ENCODE peak calls at places on chromosome 21, in four cellular contexts. One of them, this sample, is unnamed.

GRCh38 chr21:29145354-29145782 is 14.9 kb downstream of the MAP3K7CL start:
- DNase-seq in IMR-90: peak
- DNase-seq in fibroblast of lung: peak
- DNase-seq in B cell: no peak
- DNase-seq in this sample: peak

GRCh38 chr21:24290151-24290833 is 1317.0 kb downstream of the MRPL39 start:
- DNase-seq in fibroblast of lung: no peak
- DNase-seq in B cell: no peak
- DNase-seq in IMR-90: no peak
- DNase-seq in this sample: no peak

GRCh38 chr21:42080788-42081083 is 9.6 kb downstream of the UMODL1 start:
- DNase-seq in B cell: no peak
- DNase-seq in fibroblast of lung: peak
- DNase-seq in IMR-90: peak
- DNase-seq in this sample: peak

GRCh38 chr21:40846566-40847411 is at the start of gene DSCAM:
- DNase-seq in fibroblast of lung: peak
- DNase-seq in IMR-90: no peak
- DNase-seq in B cell: no peak
- DNase-seq in this sample: no peak

GRCh38 chr21:28227881-28228623 is 764.6 kb downstream of the LTN1 start:
- DNase-seq in B cell: no peak
- DNase-seq in IMR-90: peak
- DNase-seq in fibroblast of lung: no peak
- DNase-seq in this sample: peak

GRCh38 chr21:20968391-20968790 is 29.8 kb upstream of the NCAM2 start:
- DNase-seq in B cell: no peak
- DNase-seq in fibroblast of lung: no peak
- DNase-seq in IMR-90: no peak
- DNase-seq in this sample: peak

GRCh38 chr21:33491373-33492102 is at the start of gene DNAJC28:
- DNase-seq in fibroblast of lung: peak
- DNase-seq in B cell: peak
- DNase-seq in IMR-90: peak
- DNase-seq in this sample: peak

GRCh38 chr21:29904359-29905282 is 35.2 kb downstream of the GRIK1 start:
- DNase-seq in fibroblast of lung: peak
- DNase-seq in IMR-90: no peak
- DNase-seq in B cell: no peak
- DNase-seq in this sample: peak

GRCh38 chr21:39385299-39386145 is 36.6 kb upstream of the HMGN1 start:
- DNase-seq in fibroblast of lung: peak
- DNase-seq in B cell: peak
- DNase-seq in IMR-90: peak
- DNase-seq in this sample: peak

GRCh38 chr21:33362044-33362555 is 37.3 kb downstream of the IFNAR1 start:
- DNase-seq in fibroblast of lung: no peak
- DNase-seq in B cell: peak
- DNase-seq in IMR-90: no peak
- DNase-seq in this sample: no peak

GRCh38 chr21:15706686-15707085 is 23.1 kb upstream of the USP25 start:
- DNase-seq in B cell: no peak
- DNase-seq in IMR-90: peak
- DNase-seq in fibroblast of lung: peak
- DNase-seq in this sample: peak

GRCh38 chr21:28632718-28633408 is 359.8 kb downstream of the LTN1 start:
- DNase-seq in B cell: no peak
- DNase-seq in IMR-90: peak
- DNase-seq in fibroblast of lung: peak
- DNase-seq in this sample: peak

GRCh38 chr21:33236799-33237198 is 7.1 kb downstream of the IFNAR2 start:
- DNase-seq in fibroblast of lung: peak
- DNase-seq in B cell: no peak
- DNase-seq in IMR-90: no peak
- DNase-seq in this sample: no peak

GRCh38 chr21:28521932-28522826 is 470.5 kb downstream of the LTN1 start:
- DNase-seq in IMR-90: peak
- DNase-seq in fibroblast of lung: peak
- DNase-seq in B cell: no peak
- DNase-seq in this sample: peak

GRCh38 chr21:41437754-41438153 is 11.7 kb downstream of the MX1 start:
- DNase-seq in B cell: no peak
- DNase-seq in IMR-90: no peak
- DNase-seq in fibroblast of lung: no peak
- DNase-seq in this sample: no peak

GRCh38 chr21:15592271-15592860 is 137.4 kb upstream of the USP25 start:
- DNase-seq in B cell: peak
- DNase-seq in fibroblast of lung: peak
- DNase-seq in IMR-90: peak
- DNase-seq in this sample: peak

DNA sequence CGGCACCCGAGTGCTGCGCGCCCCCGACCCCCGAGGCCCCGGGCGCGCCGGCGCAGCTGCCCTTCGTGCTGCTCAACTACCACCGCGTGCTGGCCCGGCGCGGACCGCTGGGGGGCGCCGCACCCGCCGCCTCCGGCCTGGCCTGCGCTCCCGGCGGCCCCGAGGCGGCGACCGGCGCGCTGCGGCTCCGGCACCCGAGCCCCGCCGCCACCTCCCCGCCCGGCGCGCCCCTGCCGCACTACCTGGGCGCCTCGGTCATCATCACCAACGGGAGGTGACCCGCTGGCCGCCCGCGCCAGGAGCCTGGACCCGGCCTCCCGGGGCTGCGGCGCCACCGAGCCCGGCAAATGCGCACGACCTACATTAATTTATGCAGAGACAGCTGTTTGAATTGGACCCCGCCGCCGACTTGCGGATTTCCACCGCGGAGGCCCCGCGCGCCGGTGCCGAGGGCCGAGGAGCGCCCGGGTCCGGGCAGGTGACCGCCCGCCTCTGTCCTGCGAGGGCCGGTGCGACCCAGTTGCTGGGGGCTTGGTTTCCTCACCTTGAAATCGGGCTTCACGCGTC is 49.0 kb downstream of the SIM2 start:
- DNase-seq in fibroblast of lung: peak
- DNase-seq in B cell: no peak
- DNase-seq in IMR-90: peak
- DNase-seq in this sample: no peak
- TF ChIP-seq CTCF in fibroblast of lung: no peak
- TF ChIP-seq CTCF in B cell: no peak
- TF ChIP-seq CTCF in IMR-90: peak
- TF ChIP-seq CTCF in this sample: no peak

DNA sequence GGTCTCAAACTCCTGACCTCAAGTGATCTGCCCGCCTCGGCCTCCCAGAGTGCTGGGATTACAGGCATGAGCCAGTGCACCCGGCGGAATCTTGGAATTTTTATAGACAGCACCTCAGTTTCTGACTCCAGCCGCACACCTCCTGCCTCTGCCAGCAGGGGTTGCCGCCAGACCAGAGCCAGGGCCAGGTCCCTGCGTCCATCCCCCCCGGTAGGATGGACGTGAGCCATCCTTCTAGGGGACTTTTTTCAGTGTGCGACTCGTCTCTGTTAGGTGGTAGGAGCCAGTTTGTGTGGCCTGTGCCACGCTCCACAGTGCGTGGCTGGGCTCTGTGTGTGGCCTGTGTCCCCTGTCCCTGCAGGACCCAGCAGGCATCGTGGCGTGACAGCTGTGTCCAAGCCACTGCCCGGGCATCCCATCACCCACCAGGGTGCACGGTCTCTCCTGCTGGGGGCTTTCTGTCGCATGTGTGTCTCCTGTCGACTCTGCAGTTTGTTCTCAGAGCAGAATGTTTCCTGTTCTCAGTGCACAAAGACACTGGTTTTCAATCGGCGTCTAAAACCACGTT is 15.6 kb downstream of the CSTB start:
- DNase-seq in IMR-90: no peak
- DNase-seq in fibroblast of lung: no peak
- DNase-seq in B cell: no peak
- DNase-seq in this sample: no peak
- TF ChIP-seq CTCF in IMR-90: no peak
- TF ChIP-seq CTCF in fibroblast of lung: no peak
- TF ChIP-seq CTCF in B cell: no peak
- TF ChIP-seq CTCF in this sample: no peak

GRCh38 chr21:45304945-45305344 is 17.2 kb upstream of the POFUT2 start:
- DNase-seq in B cell: no peak
- DNase-seq in IMR-90: no peak
- DNase-seq in fibroblast of lung: peak
- DNase-seq in this sample: no peak

GRCh38 chr21:45305831-45306230 is 18.1 kb upstream of the POFUT2 start:
- DNase-seq in IMR-90: no peak
- DNase-seq in fibroblast of lung: peak
- DNase-seq in B cell: no peak
- DNase-seq in this sample: no peak

GRCh38 chr21:45308211-45309068 is 20.7 kb upstream of the POFUT2 start:
- DNase-seq in B cell: no peak
- DNase-seq in IMR-90: peak
- DNase-seq in fibroblast of lung: peak
- DNase-seq in this sample: peak

GRCh38 chr21:45306832-45307571 is 19.3 kb upstream of the POFUT2 start:
- DNase-seq in B cell: no peak
- DNase-seq in fibroblast of lung: peak
- DNase-seq in IMR-90: peak
- DNase-seq in this sample: peak

DNA sequence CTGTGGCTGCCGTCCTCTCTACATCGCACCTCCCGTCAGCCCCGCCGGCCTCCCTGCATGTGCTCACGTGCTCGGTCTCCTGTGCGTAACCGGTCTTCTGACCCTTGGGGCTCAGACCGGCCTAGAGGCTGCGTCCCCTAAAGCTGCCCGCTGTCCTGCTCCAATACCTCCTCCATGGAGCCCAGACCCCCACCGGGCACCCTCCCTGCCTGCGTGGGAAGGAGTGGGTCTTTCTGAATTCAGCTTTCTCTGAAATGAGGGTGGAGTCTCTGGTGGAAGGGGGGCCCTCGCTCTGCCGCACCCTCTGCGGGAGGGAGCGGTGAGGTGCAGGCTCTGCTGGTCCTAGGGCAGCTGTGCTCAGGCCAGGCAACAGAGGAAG is 18.7 kb upstream of the POFUT2 start:
- DNase-seq in B cell: no peak
- DNase-seq in IMR-90: no peak
- DNase-seq in fibroblast of lung: no peak
- DNase-seq in this sample: no peak
- TF ChIP-seq CTCF in B cell: no peak
- TF ChIP-seq CTCF in IMR-90: no peak
- TF ChIP-seq CTCF in fibroblast of lung: no peak
- TF ChIP-seq CTCF in this sample: no peak

GRCh38 chr21:34958040-34958439 is 91.1 kb downstream of the RUNX1 start:
- DNase-seq in fibroblast of lung: no peak
- DNase-seq in B cell: no peak
- DNase-seq in IMR-90: no peak
- DNase-seq in this sample: no peak

GRCh38 chr21:34960672-34961071 is 88.4 kb downstream of the RUNX1 start:
- DNase-seq in fibroblast of lung: no peak
- DNase-seq in B cell: no peak
- DNase-seq in IMR-90: no peak
- DNase-seq in this sample: no peak

GRCh38 chr21:34962136-34962535 is 87.0 kb downstream of the RUNX1 start:
- DNase-seq in fibroblast of lung: no peak
- DNase-seq in B cell: no peak
- DNase-seq in IMR-90: no peak
- DNase-seq in this sample: no peak

GRCh38 chr21:34956416-34957316 is 92.4 kb downstream of the RUNX1 start:
- DNase-seq in IMR-90: no peak
- DNase-seq in B cell: no peak
- DNase-seq in fibroblast of lung: no peak
- DNase-seq in this sample: no peak

GRCh38 chr21:34959607-34960006 is 89.5 kb downstream of the RUNX1 start:
- DNase-seq in IMR-90: no peak
- DNase-seq in fibroblast of lung: no peak
- DNase-seq in B cell: no peak
- DNase-seq in this sample: no peak
- TF ChIP-seq CTCF in IMR-90: no peak
- TF ChIP-seq CTCF in fibroblast of lung: no peak
- TF ChIP-seq CTCF in B cell: no peak
- TF ChIP-seq CTCF in this sample: no peak

DNA sequence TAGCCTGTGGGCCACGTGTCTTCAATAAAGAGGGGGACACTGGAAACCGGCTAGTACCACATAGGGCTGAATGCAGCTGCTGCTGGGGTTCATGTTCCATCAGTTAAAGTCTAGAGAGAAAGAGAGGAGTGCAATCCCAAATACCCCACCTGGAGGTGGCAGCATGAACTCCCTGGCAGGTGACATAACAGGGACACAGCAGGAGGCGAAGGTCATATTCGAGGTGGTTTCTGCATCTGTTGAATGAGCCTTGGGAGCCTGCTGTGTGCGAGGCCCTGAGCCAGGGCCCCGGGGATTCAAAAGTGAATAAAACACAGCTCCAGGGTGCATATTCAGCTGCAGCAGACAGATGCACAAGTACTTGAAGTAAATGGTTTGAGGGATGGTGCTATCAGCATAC is 456.9 kb downstream of the SETD4 start:
- DNase-seq in IMR-90: no peak
- DNase-seq in fibroblast of lung: no peak
- DNase-seq in B cell: no peak
- DNase-seq in this sample: no peak
- TF ChIP-seq CTCF in IMR-90: no peak
- TF ChIP-seq CTCF in fibroblast of lung: no peak
- TF ChIP-seq CTCF in B cell: no peak
- TF ChIP-seq CTCF in this sample: no peak

DNA sequence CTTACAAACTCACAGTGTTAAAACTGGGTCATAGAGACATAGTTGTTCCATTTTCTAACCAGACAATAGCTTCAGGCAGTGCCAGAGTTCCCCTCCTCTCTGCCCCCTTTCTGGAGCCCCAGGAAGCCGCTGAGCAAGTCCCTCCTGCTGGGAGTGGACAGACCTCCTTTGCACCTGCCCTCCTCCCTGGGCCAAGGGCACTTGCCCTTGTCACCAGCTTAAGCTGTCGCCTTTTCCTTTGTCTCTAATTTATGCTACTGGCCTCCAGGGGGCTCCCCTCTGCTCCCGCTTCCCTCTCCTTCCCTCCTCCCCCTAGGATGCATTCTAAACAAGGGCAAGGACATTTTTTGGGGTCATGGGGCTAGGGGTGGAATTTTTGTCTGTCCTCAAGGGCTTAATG is 182.4 kb downstream of the MIS18A start:
- DNase-seq in IMR-90: no peak
- DNase-seq in fibroblast of lung: no peak
- DNase-seq in B cell: no peak
- DNase-seq in this sample: peak
- TF ChIP-seq CTCF in IMR-90: peak
- TF ChIP-seq CTCF in fibroblast of lung: peak
- TF ChIP-seq CTCF in B cell: no peak
- TF ChIP-seq CTCF in this sample: peak